ENCODE peak calls at places on chromosomes 5 and 9, in four cellular contexts. V, C, U and N are unnamed samples.

GRCh38 chr5:61280766-61281427 is 51.2 kb upstream of the ZSWIM6 start:
- DNase-seq in C (no peak), V (no peak), U (no peak), N (no peak)

GRCh38 chr5:94674841-94675382 is 56.4 kb downstream of the SLF1 start:
- DNase-seq in C (no peak), U (no peak), V (peak; percentile 28), N (no peak)

GRCh38 chr9:116942593-116943061 is 255.5 kb downstream of the TRIM32 start:
- DNase-seq in C (no peak), U (no peak), V (no peak), N (no peak)

GRCh38 chr5:158851488-158851887 is 248.2 kb downstream of the EBF1 start:
- DNase-seq in V (no peak), U (no peak), C (no peak), N (no peak)

GRCh38 chr5:138141734-138142133 is 2.5 kb upstream of the NME5 start:
- DNase-seq in C (no peak), V (no peak), U (no peak), N (no peak)

GRCh38 chr5:142201471-142201887 is 92.9 kb downstream of the NDFIP1 start:
- DNase-seq in U (no peak), V (peak; percentile 99), C (no peak), N (no peak)

GRCh38 chr5:170338933-170339779 is 41.6 kb upstream of the LCP2 start:
- DNase-seq in U (no peak), V (no peak), C (no peak), N (peak; percentile 77)

GRCh38 chr5:50759526-50760280 is 93.3 kb downstream of the PARP8 start:
- DNase-seq in U (no peak), V (no peak), C (no peak), N (no peak)

GRCh38 chr5:138610468-138611294 is 35.5 kb upstream of the HSPA9 start:
- DNase-seq in V (no peak), U (peak; percentile 64), C (peak; percentile 26), N (peak; percentile 38)

GRCh38 chr5:136079195-136079985 is 50.6 kb downstream of the TGFBI start:
- DNase-seq in V (no peak), U (no peak), C (no peak), N (no peak)

GRCh38 chr9:74284596-74284995 is 212.5 kb upstream of the RORB start:
- DNase-seq in U (no peak), C (no peak), V (no peak), N (no peak)

GRCh38 chr9:112430006-112430522 is 50.2 kb downstream of the HSDL2 start:
- DNase-seq in V (no peak), U (no peak), C (no peak), N (no peak)

GRCh38 chr5:72032769-72033168 is 74.5 kb upstream of the MAP1B start:
- DNase-seq in C (no peak), U (no peak), V (no peak), N (no peak)

GRCh38 chr5:37738057-37738691 is 101.7 kb downstream of the GDNF start:
- DNase-seq in V (peak; percentile 93), U (no peak), C (no peak), N (no peak)

GRCh38 chr5:156934450-156935211 is 28.4 kb downstream of the TIMD4 start:
- DNase-seq in V (no peak), C (peak; percentile 8), U (peak; percentile 36), N (peak; percentile 10)

GRCh38 chr5:87949665-87950640 is 318.7 kb downstream of the TMEM161B start:
- DNase-seq in V (no peak), U (no peak), C (no peak), N (no peak)

GRCh38 chr9:130866474-130866965 is 30.1 kb downstream of the QRFP start:
- DNase-seq in U (peak; percentile 79), V (peak; percentile 89), C (peak; percentile 79), N (peak; percentile 97)

GRCh38 chr5:68046445-68046844 is 169.1 kb upstream of the PIK3R1 start:
- DNase-seq in C (peak; percentile 24), U (no peak), V (peak; percentile 98), N (no peak)

GRCh38 chr5:109567374-109568044 is 122.2 kb upstream of the MAN2A1 start:
- DNase-seq in U (no peak), C (no peak), V (peak; percentile 28), N (no peak)

GRCh38 chr9:93962041-93962440 is 6.9 kb upstream of the BARX1 start:
- DNase-seq in C (no peak), U (no peak), V (no peak), N (no peak)

GRCh38 chr5:125685771-125686170 is 737.4 kb upstream of the GRAMD2B start:
- DNase-seq in U (no peak), C (no peak), V (peak; percentile 49), N (no peak)

GRCh38 chr5:73186976-73187375 is 14.0 kb downstream of the TMEM174 start:
- DNase-seq in U (no peak), V (peak; percentile 54), C (no peak), N (no peak)

GRCh38 chr5:137333461-137333860 is 165.7 kb downstream of the SPOCK1 start:
- DNase-seq in C (no peak), U (no peak), V (no peak), N (no peak)

GRCh38 chr9:78261403-78262001 is 25.6 kb downstream of the CEP78 start:
- DNase-seq in V (peak; percentile 55), U (peak; percentile 40), C (peak; percentile 45), N (peak; percentile 12)

GRCh38 chr5:86403190-86403589 is 214.6 kb upstream of the COX7C start:
- DNase-seq in C (no peak), V (no peak), U (no peak), N (no peak)

GRCh38 chr5:79229357-79230174 is 6.4 kb upstream of the JMY start:
- DNase-seq in U (peak; percentile 23), V (peak; percentile 81), C (no peak), N (no peak)

GRCh38 chr9:6184749-6185645 is 30.6 kb upstream of the IL33 start:
- DNase-seq in U (no peak), V (peak; percentile 8), C (no peak), N (no peak)

GRCh38 chr5:76715734-76716455 is at the start of gene F2R:
- DNase-seq in U (peak; percentile 94), C (peak; percentile 79), V (peak; percentile 70), N (peak; percentile 81)

GRCh38 chr5:179769796-179770195 is 24.0 kb upstream of the LTC4S start:
- DNase-seq in V (no peak), C (no peak), U (no peak), N (no peak)

GRCh38 chr5:54440456-54440893 is 15.0 kb upstream of the HSPB3 start:
- DNase-seq in V (no peak), U (no peak), C (no peak), N (no peak)

GRCh38 chr5:14208071-14209021 is 65.2 kb downstream of the TRIO start:
- DNase-seq in V (peak; percentile 94), C (no peak), U (no peak), N (no peak)

GRCh38 chr5:134133213-134133994 is 18.9 kb downstream of the TCF7 start:
- DNase-seq in V (no peak), U (no peak), C (no peak), N (no peak)
- TF ChIP-seq RCOR1 in V (no peak), U (no peak), C (no peak), N (no peak)

GRCh38 chr5:171705036-171705435 is 80.6 kb upstream of the SMIM23 start:
- DNase-seq in C (no peak), V (no peak), U (no peak), N (no peak)

GRCh38 chr5:171705830-171706229 is 79.8 kb upstream of the SMIM23 start:
- DNase-seq in C (no peak), V (no peak), U (no peak), N (no peak)

GRCh38 chr5:171706736-171707440 is 78.7 kb upstream of the SMIM23 start:
- DNase-seq in C (no peak), V (no peak), U (no peak), N (no peak)

GRCh38 chr5:171709930-171710329 is 75.7 kb upstream of the SMIM23 start:
- DNase-seq in V (no peak), C (no peak), U (no peak), N (no peak)

GRCh38 chr5:171707441-171707790 is 78.2 kb upstream of the SMIM23 start:
- DNase-seq in U (no peak), V (no peak), C (no peak), N (no peak)
- TF ChIP-seq RCOR1 in U (no peak), V (no peak), C (no peak), N (no peak)

GRCh38 chr9:95341262-95342011 is 23.9 kb upstream of the FANCC start:
- DNase-seq in U (no peak), V (peak; percentile 37), C (no peak), N (no peak)

GRCh38 chr9:95338243-95338642 is 20.7 kb upstream of the FANCC start:
- DNase-seq in V (no peak), C (no peak), U (no peak), N (no peak)

GRCh38 chr9:95333426-95333825 is 15.9 kb upstream of the FANCC start:
- DNase-seq in U (no peak), C (no peak), V (no peak), N (no peak)

GRCh38 chr9:95332860-95333259 is 15.4 kb upstream of the FANCC start:
- DNase-seq in U (no peak), C (no peak), V (no peak), N (no peak)

GRCh38 chr9:95336281-95336680 is 18.8 kb upstream of the FANCC start:
- DNase-seq in U (peak; percentile 40), C (no peak), V (no peak), N (peak; percentile 35)
- TF ChIP-seq RCOR1 in U (no peak), C (no peak), V (no peak), N (no peak)

GRCh38 chr9:123509646-123510045 is 153.6 kb downstream of the CRB2 start:
- DNase-seq in V (no peak), C (no peak), U (no peak), N (no peak)
- TF ChIP-seq RCOR1 in V (no peak), C (no peak), U (no peak), N (no peak)